ENCODE peak calls at places on chromosomes 5 and 9, in ten cellular contexts. P is heart right ventricle; N is COR-L47; Z is A172; H is aorta; U is activated CD8-positive, alpha-beta memory T cell treated with anti-CD3 and anti-CD28 coated beads for 48 hours; V is NCI-H1092; W is Kasumi-1; X is activated naive CD4-positive, alpha-beta T cell treated with anti-CD3 and anti-CD28 coated beads for 36 hours; L is COLO829. I is an unnamed sample.

GRCh38 chr5:83400712-83401111 is 70.8 kb upstream of the VCAN start:
- DNase-seq in W (no peak), X (no peak), Z (no peak), L (no peak), V (no peak), H (no peak), N (no peak), P (no peak), U (no peak), I (no peak)

GRCh38 chr5:36792560-36793180 is 83.9 kb upstream of the NIPBL start:
- DNase-seq in H (no peak), P (no peak), X (no peak), W (no peak), N (no peak), L (no peak), U (no peak), Z (no peak), V (no peak), I (no peak)

GRCh38 chr5:105133087-105133486 is 1570.5 kb upstream of the NUDT12 start:
- DNase-seq in L (no peak), V (no peak), W (no peak), X (no peak), N (no peak), P (no peak), U (no peak), Z (no peak), H (no peak), I (no peak)

GRCh38 chr5:58208674-58209073 is 251.2 kb downstream of the PLK2 start:
- DNase-seq in N (no peak), H (no peak), L (no peak), U (no peak), P (no peak), V (no peak), X (no peak), W (no peak), Z (no peak), I (no peak)

GRCh38 chr9:94973491-94973941 is 247.0 kb downstream of the AOPEP start:
- DNase-seq in U (no peak), V (no peak), N (no peak), X (no peak), H (no peak), Z (no peak), P (no peak), W (no peak), L (no peak), I (no peak)

GRCh38 chr5:40796487-40796889 is 1.7 kb downstream of the PRKAA1 start:
- DNase-seq in P (no peak), N (no peak), W (peak), X (no peak), H (no peak), L (no peak), V (no peak), U (no peak), Z (no peak), I (no peak)

GRCh38 chr5:172412724-172413260 is 41.5 kb downstream of the SH3PXD2B start:
- DNase-seq in X (peak), L (no peak), W (peak), U (no peak), N (peak), Z (peak), V (no peak), P (peak), H (peak), I (no peak)

GRCh38 chr5:16992006-16992405 is 55.9 kb upstream of the MYO10 start:
- DNase-seq in L (peak), U (no peak), N (no peak), W (no peak), X (no peak), H (no peak), V (no peak), Z (peak), P (no peak), I (no peak)

GRCh38 chr5:81826128-81826527 is 75.2 kb upstream of the SSBP2 start:
- DNase-seq in L (no peak), X (no peak), P (no peak), U (no peak), H (no peak), Z (no peak), W (no peak), N (no peak), V (no peak), I (no peak)

GRCh38 chr5:111171-111570 is 19.2 kb downstream of the PLEKHG4B start:
- DNase-seq in W (no peak), H (no peak), U (no peak), P (no peak), L (no peak), V (no peak), X (no peak), Z (no peak), N (no peak), I (no peak)

GRCh38 chr9:131024978-131025868 is 16.2 kb downstream of the LAMC3 start:
- DNase-seq in V (no peak), N (no peak), H (no peak), L (no peak), Z (peak), W (no peak), U (no peak), P (no peak), X (no peak), I (no peak)

GRCh38 chr5:75716715-75717081 is 539 bp downstream of the POC5 start:
- DNase-seq in P (no peak), L (no peak), H (no peak), X (no peak), U (no peak), W (no peak), N (no peak), Z (no peak), V (no peak), I (no peak)

GRCh38 chr5:96963267-96963666 is 27.4 kb downstream of the LNPEP start:
- DNase-seq in H (no peak), W (no peak), U (no peak), Z (peak), L (no peak), N (no peak), X (peak), P (peak), V (no peak), I (no peak)

GRCh38 chr9:76634356-76635054 is 129.7 kb upstream of the PCA3 start:
- DNase-seq in X (no peak), W (no peak), N (no peak), V (no peak), U (no peak), P (no peak), L (no peak), Z (peak), H (no peak), I (no peak)

GRCh38 chr5:170551076-170551475 is 47.3 kb downstream of the KCNIP1 start:
- DNase-seq in X (no peak), P (no peak), N (no peak), Z (no peak), V (no peak), W (no peak), U (no peak), H (no peak), L (no peak), I (no peak)

GRCh38 chr5:10626473-10627013 is 62.7 kb downstream of the ANKRD33B start:
- DNase-seq in N (no peak), L (no peak), W (no peak), Z (no peak), U (no peak), P (no peak), X (no peak), V (no peak), H (no peak), I (no peak)

GRCh38 chr5:159310492-159310891 is 19.8 kb downstream of the IL12B start:
- DNase-seq in X (peak), W (no peak), P (no peak), L (no peak), Z (no peak), V (no peak), N (peak), U (no peak), H (no peak), I (no peak)

GRCh38 chr5:135393691-135394090 is 5.3 kb downstream of the MACROH2A1 start:
- DNase-seq in P (no peak), V (no peak), W (no peak), L (no peak), U (no peak), Z (peak), N (no peak), H (no peak), X (no peak), I (no peak)

GRCh38 chr9:69667306-69667705 is 4.9 kb downstream of the APBA1 start:
- DNase-seq in V (no peak), Z (no peak), H (no peak), W (no peak), L (no peak), P (no peak), U (no peak), N (no peak), X (no peak), I (no peak)

GRCh38 chr9:4862506-4863250 is 69.9 kb downstream of the RCL1 start:
- DNase-seq in U (no peak), X (no peak), V (no peak), H (no peak), P (no peak), L (no peak), W (no peak), Z (no peak), N (no peak), I (no peak)

GRCh38 chr5:173455599-173455957 is 127.4 kb upstream of the STC2 start:
- DNase-seq in V (no peak), X (no peak), Z (no peak), W (no peak), H (no peak), U (no peak), L (no peak), N (no peak), P (no peak), I (no peak)

GRCh38 chr9:91657501-91657900 is 233.9 kb upstream of the NFIL3 start:
- DNase-seq in U (no peak), N (no peak), X (no peak), P (no peak), W (no peak), Z (no peak), H (no peak), V (no peak), L (no peak), I (no peak)

GRCh38 chr9:75333624-75334023 is 245.3 kb downstream of the OSTF1 start:
- DNase-seq in X (no peak), L (no peak), Z (no peak), P (no peak), V (no peak), U (no peak), H (no peak), W (no peak), N (no peak), I (no peak)

GRCh38 chr5:177453852-177454396 is 7.3 kb downstream of the PRR7 start:
- DNase-seq in Z (no peak), H (peak), L (no peak), P (peak), X (no peak), N (peak), W (no peak), V (no peak), U (no peak), I (no peak)

GRCh38 chr5:20555034-20555433 is 567.0 kb upstream of the CDH18 start:
- DNase-seq in X (no peak), P (no peak), L (no peak), H (no peak), Z (peak), U (no peak), N (no peak), V (no peak), W (no peak), I (no peak)

GRCh38 chr5:57666582-57666981 is 184.0 kb upstream of the ACTBL2 start:
- DNase-seq in V (no peak), W (no peak), X (no peak), H (no peak), Z (no peak), L (no peak), U (no peak), N (no peak), P (no peak), I (no peak)

GRCh38 chr9:6356904-6357303 is 28.7 kb downstream of the TPD52L3 start:
- DNase-seq in L (no peak), X (no peak), V (no peak), Z (no peak), H (no peak), N (no peak), P (no peak), U (no peak), W (no peak), I (no peak)

GRCh38 chr9:84857224-84857623 is 187.7 kb downstream of the NTRK2 start:
- DNase-seq in N (no peak), U (no peak), V (no peak), P (no peak), X (no peak), Z (no peak), L (no peak), H (no peak), W (no peak), I (no peak)

GRCh38 chr9:6109571-6109970 is 94.1 kb upstream of the RANBP6 start:
- DNase-seq in L (no peak), N (no peak), V (no peak), P (no peak), W (no peak), Z (no peak), X (no peak), U (no peak), H (no peak), I (no peak)

GRCh38 chr9:124261787-124262595 is 4.2 kb downstream of the NEK6 start:
- DNase-seq in W (no peak), H (no peak), V (no peak), U (no peak), Z (no peak), N (no peak), P (no peak), L (no peak), X (no peak), I (no peak)

GRCh38 chr5:132411382-132411925 is 41.9 kb downstream of the SLC22A5 start:
- DNase-seq in V (no peak), H (no peak), N (no peak), X (peak), P (no peak), U (no peak), Z (no peak), W (no peak), L (no peak), I (no peak)

GRCh38 chr9:34380511-34381315 is 4.0 kb upstream of the MYORG start:
- DNase-seq in H (peak), N (peak), V (peak), U (peak), W (peak), P (peak), L (peak), X (peak), Z (no peak), I (no peak)

GRCh38 chr5:154508114-154508513 is 30.1 kb upstream of the HAND1 start:
- DNase-seq in Z (no peak), V (no peak), L (no peak), X (no peak), N (no peak), W (no peak), P (no peak), U (no peak), H (no peak), I (no peak)

GRCh38 chr5:180804129-180804601 is 1.6 kb upstream of the MGAT1 start:
- DNase-seq in W (no peak), H (no peak), X (peak), Z (no peak), V (no peak), P (no peak), L (no peak), N (no peak), U (no peak), I (no peak)

GRCh38 chr5:16659536-16659935 is 42.7 kb upstream of the RETREG1 start:
- DNase-seq in H (no peak), P (no peak), X (no peak), L (no peak), N (no peak), U (no peak), V (no peak), W (no peak), Z (no peak), I (no peak)

I was measured in iPS DF 19.7.